ENCODE peak calls at places on chromosomes 12 and 14, in four cellular contexts. H, S, Q and M are unnamed samples.

GRCh38 chr12:132066345-132066685 is 77.8 kb downstream of the DDX51 start:
- DNase-seq in H (no peak), S (no peak), Q (no peak), M (no peak)

GRCh38 chr14:74648643-74649042 is 36.6 kb upstream of the LTBP2 start:
- DNase-seq in H (no peak), S (no peak), Q (no peak), M (no peak)

GRCh38 chr14:77498120-77498979 is at the start of gene ISM2:
- DNase-seq in H (no peak), S (peak; percentile 21), Q (no peak), M (no peak)

GRCh38 chr12:121888478-121889266 is at the start of gene PSMD9:
- DNase-seq in H (peak; percentile 82), S (peak; percentile 95), Q (peak; percentile 99), M (peak; percentile 97)

GRCh38 chr12:59737725-59738463 is 142.1 kb downstream of the SLC16A7 start:
- DNase-seq in H (no peak), S (no peak), Q (no peak), M (no peak)

GRCh38 chr12:88556213-88556612 is 24.1 kb downstream of the KITLG start:
- DNase-seq in H (no peak), S (no peak), Q (no peak), M (no peak)

GRCh38 chr12:128971802-128972201 is 118.5 kb downstream of the GLT1D1 start:
- DNase-seq in H (no peak), S (no peak), Q (no peak), M (no peak)

GRCh38 chr14:88301381-88301780 is 21.7 kb downstream of the KCNK10 start:
- DNase-seq in H (no peak), S (no peak), Q (no peak), M (no peak)

GRCh38 chr12:4448943-4449861 is 3.6 kb upstream of the FGF6 start:
- DNase-seq in H (no peak), S (no peak), Q (no peak), M (peak; percentile 54)

GRCh38 chr14:51609987-51610283 is 41.8 kb upstream of the FRMD6 start:
- DNase-seq in H (no peak), S (no peak), Q (no peak), M (no peak)

GRCh38 chr14:90087433-90087832 is 25.6 kb downstream of the KCNK13 start:
- DNase-seq in H (no peak), S (no peak), Q (peak; percentile 79), M (no peak)

GRCh38 chr12:91940322-91940721 is 205.3 kb downstream of the BTG1 start:
- DNase-seq in H (no peak), S (no peak), Q (no peak), M (no peak)

GRCh38 chr14:52790011-52790755 is 1.2 kb downstream of the GNPNAT1 start:
- DNase-seq in H (no peak), S (no peak), Q (no peak), M (no peak)

GRCh38 chr14:95527392-95528002 is 7.4 kb upstream of the GLRX5 start:
- DNase-seq in H (no peak), S (no peak), Q (no peak), M (no peak)

GRCh38 chr14:96089401-96089800 is 50.2 kb downstream of the C14orf132 start:
- DNase-seq in H (no peak), S (no peak), Q (no peak), M (no peak)

GRCh38 chr12:2627343-2628191 is 167.2 kb upstream of the FKBP4 start:
- DNase-seq in H (no peak), S (no peak), Q (no peak), M (no peak)

GRCh38 chr12:11884661-11885060 is 186.1 kb upstream of the BCL2L14 start:
- DNase-seq in H (no peak), S (no peak), Q (peak; percentile 33), M (no peak)

GRCh38 chr14:69948311-69948710 is 69.1 kb downstream of the SMOC1 start:
- DNase-seq in H (no peak), S (no peak), Q (no peak), M (no peak)

GRCh38 chr14:101334656-101335055 is 226.6 kb upstream of the DIO3 start:
- DNase-seq in H (no peak), S (no peak), Q (no peak), M (no peak)

GRCh38 chr14:91354979-91355685 is 62.5 kb downstream of the CCDC88C start:
- DNase-seq in H (no peak), S (no peak), Q (no peak), M (no peak)

GRCh38 chr14:55556929-55557623 is 22.9 kb upstream of the KTN1 start:
- DNase-seq in H (no peak), S (peak; percentile 87), Q (peak; percentile 89), M (no peak)

GRCh38 chr12:131795688-131796410 is 32.3 kb upstream of the MMP17 start:
- DNase-seq in H (no peak), S (peak; percentile 42), Q (no peak), M (no peak)

GRCh38 chr12:90757957-90758356 is 197.0 kb downstream of the CCER1 start:
- DNase-seq in H (no peak), S (no peak), Q (no peak), M (no peak)

GRCh38 chr14:89625988-89626806 is 209.2 kb upstream of the FOXN3 start:
- DNase-seq in H (no peak), S (no peak), Q (no peak), M (no peak)

GRCh38 chr12:115810166-115810565 is 467.3 kb downstream of the MED13L start:
- DNase-seq in H (no peak), S (no peak), Q (no peak), M (no peak)

GRCh38 chr14:59055439-59056045 is 132.9 kb upstream of the DAAM1 start:
- DNase-seq in H (no peak), S (peak; percentile 16), Q (no peak), M (no peak)

GRCh38 chr14:22394616-22395015 is 194.4 kb downstream of the DAD1 start:
- DNase-seq in H (no peak), S (no peak), Q (no peak), M (peak; percentile 6)

GRCh38 chr12:124523071-124523470 is 44.3 kb downstream of the NCOR2 start:
- DNase-seq in H (no peak), S (no peak), Q (peak; percentile 26), M (no peak)

GRCh38 chr12:115846516-115846915 is 431.0 kb downstream of the MED13L start:
- DNase-seq in H (no peak), S (no peak), Q (no peak), M (no peak)

GRCh38 chr14:95818581-95818980 is 58.1 kb upstream of the TUNAR start:
- DNase-seq in H (no peak), S (no peak), Q (no peak), M (peak; percentile 40)

GRCh38 chr12:30792648-30793499 is 38.1 kb upstream of the CAPRIN2 start:
- DNase-seq in H (no peak), S (no peak), Q (no peak), M (no peak)

GRCh38 chr12:123723765-123724164 is 11.6 kb downstream of the ATP6V0A2 start:
- DNase-seq in H (no peak), S (no peak), Q (no peak), M (no peak)

GRCh38 chr12:82121545-82121944 is 236.6 kb downstream of the CCDC59 start:
- DNase-seq in H (no peak), S (no peak), Q (no peak), M (no peak)

GRCh38 chr12:132512197-132513069 is 22.5 kb downstream of the FBRSL1 start:
- DNase-seq in H (no peak), S (no peak), Q (no peak), M (no peak)

GRCh38 chr12:58955849-58956248 is 35.5 kb upstream of the LRIG3 start:
- DNase-seq in H (no peak), S (no peak), Q (no peak), M (no peak)

GRCh38 chr14:82642425-82642824 is 1108.8 kb upstream of the SEL1L start:
- DNase-seq in H (no peak), S (no peak), Q (no peak), M (no peak)

GRCh38 chr12:119667577-119668314 is at the start of gene PRKAB1:
- DNase-seq in H (peak; percentile 79), S (peak; percentile 97), Q (peak; percentile 97), M (peak; percentile 96)
- TF ChIP-seq POLR2A in H (peak; percentile 78), S (peak; percentile 61), Q (no peak), M (peak; percentile 44)

GRCh38 chr12:106046947-106047346 is 91.8 kb downstream of the NUAK1 start:
- DNase-seq in H (no peak), S (no peak), Q (no peak), M (no peak)

GRCh38 chr12:106044773-106045172 is 94.0 kb downstream of the NUAK1 start:
- DNase-seq in H (no peak), S (no peak), Q (no peak), M (no peak)

GRCh38 chr12:106045251-106045674 is 93.5 kb downstream of the NUAK1 start:
- DNase-seq in H (no peak), S (no peak), Q (no peak), M (peak; percentile 13)

GRCh38 chr12:106048016-106048415 is 90.7 kb downstream of the NUAK1 start:
- DNase-seq in H (no peak), S (no peak), Q (no peak), M (no peak)

DNA sequence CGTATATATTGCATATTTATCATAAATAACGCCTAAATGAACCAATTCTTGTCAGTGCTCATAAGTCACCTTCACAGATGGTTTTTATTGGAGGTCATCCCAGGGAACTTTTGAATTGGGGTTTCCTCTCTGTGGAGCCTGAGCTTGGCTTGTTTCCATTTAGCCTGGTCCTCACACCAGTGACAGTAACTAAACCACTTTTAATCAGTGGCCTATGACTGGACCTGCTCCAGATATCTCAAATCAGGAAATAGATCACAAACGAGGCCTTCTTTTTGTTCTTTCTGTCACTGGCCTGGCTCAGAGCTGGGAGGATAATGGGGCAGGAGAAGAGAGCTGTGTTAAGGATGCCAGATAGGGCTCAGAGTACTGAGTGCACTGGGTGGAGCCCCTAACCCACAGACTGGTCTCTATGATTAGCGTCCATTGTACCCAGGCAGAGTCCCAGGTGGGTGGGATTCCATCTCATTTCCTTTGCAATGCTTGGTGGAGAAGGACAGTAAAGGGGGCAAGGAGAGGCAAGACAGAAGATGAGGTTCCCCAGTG is 92.4 kb downstream of the NUAK1 start:
- DNase-seq in H (no peak), S (no peak), Q (no peak), M (no peak)
- H3K36me3 ChIP-seq in H (no peaks in the 10 kb centered on the region), S (no peaks in the 10 kb centered on the region), Q (no peaks in the 10 kb centered on the region), M (no peaks in the 10 kb centered on the region)

GRCh38 chr12:10393291-10393690 is 3.5 kb upstream of the KLRK1 start:
- DNase-seq in H (no peak), S (no peak), Q (no peak), M (no peak)

GRCh38 chr12:10398168-10398567 is 8.3 kb upstream of the KLRK1 start:
- DNase-seq in H (no peak), S (no peak), Q (no peak), M (no peak)

GRCh38 chr12:10392394-10392930 is 2.6 kb upstream of the KLRK1 start:
- DNase-seq in H (no peak), S (peak; percentile 66), Q (peak; percentile 62), M (no peak)

GRCh38 chr12:10397311-10397710 is 7.5 kb upstream of the KLRK1 start:
- DNase-seq in H (no peak), S (no peak), Q (no peak), M (no peak)

GRCh38 chr12:10395390-10395998 is 5.7 kb upstream of the KLRK1 start:
- DNase-seq in H (no peak), S (peak; percentile 75), Q (peak; percentile 29), M (no peak)
- H3K4me3 ChIP-seq in H (no peak overlapping the region), S (no peak overlapping the region), Q (no peak overlapping the region), M (no peak overlapping the region)

DNA sequence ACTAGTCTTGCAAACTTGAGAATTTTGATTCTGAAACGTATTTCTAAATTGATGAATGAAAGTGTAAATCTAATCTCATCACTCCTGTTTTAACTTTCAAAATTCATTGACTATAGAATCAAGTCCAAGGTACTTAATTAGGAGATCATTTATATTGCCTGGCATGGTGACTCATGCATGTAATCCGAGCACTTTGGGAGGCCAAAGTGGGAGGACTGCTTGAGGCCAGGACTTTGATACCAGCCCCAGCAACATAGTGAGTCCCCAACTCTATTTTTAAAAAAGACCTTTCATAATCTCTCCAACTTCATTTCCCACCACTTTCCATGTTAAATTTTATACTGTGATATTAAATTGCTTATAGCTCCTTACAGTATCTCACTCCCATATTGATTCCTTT is 3.0 kb upstream of the MIPOL1 start:
- DNase-seq in H (no peak), S (no peak), Q (no peak), M (no peak)
- TF ChIP-seq POLR2A in H (no peak), S (no peak), Q (no peak), M (no peak)